ENCODE peak calls at places on chromosomes 2 and 18, in six cellular contexts. E, B, I, Y, F and Z are unnamed samples.

GRCh38 chr2:219542931-219543595 is 546 bp downstream of the CHPF start:
- DNase-seq in E (no peak), F (no peak), I (peak; percentile 13), B (peak; percentile 59), Y (no peak), Z (peak; percentile 83)

GRCh38 chr2:104658149-104658839 is 195.6 kb upstream of the POU3F3 start:
- DNase-seq in Y (peak; percentile 85), I (no peak), E (peak; percentile 37), B (no peak), F (no peak), Z (peak; percentile 36)

GRCh38 chr2:191635333-191636234 is 42.4 kb upstream of the NABP1 start:
- DNase-seq in B (peak; percentile 94), Y (no peak), E (no peak), F (no peak), I (no peak), Z (no peak)

GRCh38 chr2:129011466-129012061 is 692.9 kb upstream of the HS6ST1 start:
- DNase-seq in F (no peak), B (no peak), I (no peak), E (no peak), Y (no peak), Z (peak; percentile 40)

GRCh38 chr18:44325903-44326650 is 354.6 kb upstream of the SETBP1 start:
- DNase-seq in F (peak; percentile 59), E (peak; percentile 67), I (no peak), Y (peak; percentile 90), B (peak; percentile 28), Z (peak; percentile 21)

GRCh38 chr2:106956879-106957278 is 70.9 kb upstream of the ST6GAL2 start:
- DNase-seq in B (peak; percentile 83), Y (no peak), I (no peak), F (peak; percentile 51), E (no peak), Z (no peak)

GRCh38 chr2:207483477-207483876 is 46.3 kb upstream of the CREB1 start:
- DNase-seq in E (no peak), I (no peak), F (no peak), B (peak; percentile 42), Y (no peak), Z (no peak)

GRCh38 chr2:108621087-108621559 is 86.9 kb downstream of the LIMS1 start:
- DNase-seq in B (peak; percentile 66), Y (peak; percentile 88), E (no peak), F (no peak), I (peak; percentile 44), Z (peak; percentile 31)

GRCh38 chr18:75205760-75206109 is 3.2 kb downstream of the PTGR3 start:
- DNase-seq in B (peak; percentile 44), I (no peak), Y (no peak), E (no peak), F (no peak), Z (no peak)

GRCh38 chr2:212536385-212537310 is 2.0 kb downstream of the ERBB4 start:
- DNase-seq in E (no peak), Y (peak; percentile 74), F (no peak), B (peak; percentile 25), I (no peak), Z (no peak)

GRCh38 chr2:68762665-68763064 is 28.1 kb downstream of the ARHGAP25 start:
- DNase-seq in I (no peak), F (no peak), E (no peak), B (peak; percentile 8), Y (no peak), Z (no peak)

GRCh38 chr18:26696318-26696717 is 148.0 kb upstream of the KCTD1 start:
- DNase-seq in B (no peak), I (no peak), F (no peak), Y (no peak), E (no peak), Z (no peak)

GRCh38 chr2:240986787-240987411 is 11.5 kb upstream of the SNED1 start:
- DNase-seq in I (no peak), B (no peak), E (no peak), F (peak; percentile 76), Y (no peak), Z (peak; percentile 43)

GRCh38 chr2:172449916-172450550 is 22.6 kb downstream of the ITGA6 start:
- DNase-seq in B (peak; percentile 96), I (no peak), Y (no peak), E (no peak), F (no peak), Z (no peak)

GRCh38 chr2:236969075-236969474 is 116.6 kb upstream of the COPS8 start:
- DNase-seq in B (no peak), F (no peak), I (no peak), E (no peak), Y (peak; percentile 24), Z (no peak)

GRCh38 chr18:29651121-29651675 is 1391.3 kb downstream of the DSC3 start:
- DNase-seq in E (no peak), F (no peak), Y (no peak), I (no peak), B (peak; percentile 54), Z (no peak)

GRCh38 chr2:232592687-232593407 is 40.6 kb upstream of the EFHD1 start:
- DNase-seq in B (peak; percentile 86), Y (no peak), F (no peak), E (no peak), I (no peak), Z (no peak)

GRCh38 chr2:15112216-15112615 is 448.9 kb downstream of the NBAS start:
- DNase-seq in F (no peak), E (no peak), B (peak; percentile 7), I (no peak), Y (no peak), Z (no peak)